ENCODE peak calls at places on chromosomes 5 and 9, in ten cellular contexts. X, V, L, C, J, B, A, I, K and Z are unnamed samples.
A peak's percentile ranks its signal among the peaks of the same experiment; 100 is the strongest.

GRCh38 chr9:114366334-114367128 is 21.3 kb downstream of the AKNA start:
- DNase-seq in X (no peak), V (no peak), L (no peak), C (no peak), J (no peak), B (peak; percentile 21), A (no peak), I (peak; percentile 93), K (peak; percentile 91), Z (no peak)

GRCh38 chr9:2655411-2655901 is 33.9 kb downstream of the VLDLR start:
- DNase-seq in X (no peak), V (no peak), L (no peak), C (no peak), J (no peak), B (peak; percentile 92), A (no peak), I (peak; percentile 62), K (peak; percentile 96), Z (no peak)

GRCh38 chr9:37300620-37301368 is 121.7 kb upstream of the GRHPR start:
- DNase-seq in X (no peak), V (no peak), L (no peak), C (no peak), J (no peak), B (peak; percentile 12), A (no peak), I (no peak), K (peak; percentile 30), Z (no peak)

GRCh38 chr5:105331558-105331957 is 1769.0 kb upstream of the NUDT12 start:
- DNase-seq in X (no peak), V (no peak), L (no peak), C (no peak), J (no peak), B (no peak), A (no peak), I (no peak), K (no peak), Z (no peak)

GRCh38 chr9:3548636-3549035 is 22.8 kb upstream of the RFX3 start:
- DNase-seq in X (no peak), V (no peak), L (no peak), C (no peak), J (no peak), B (no peak), A (no peak), I (no peak), K (no peak), Z (no peak)

GRCh38 chr9:33129251-33129885 is 37.8 kb downstream of the B4GALT1 start:
- DNase-seq in X (no peak), V (no peak), L (no peak), C (no peak), J (no peak), B (no peak), A (no peak), I (no peak), K (no peak), Z (no peak)

GRCh38 chr5:66864240-66864884 is 268.2 kb downstream of the MAST4 start:
- DNase-seq in X (no peak), V (peak; percentile 61), L (no peak), C (no peak), J (no peak), B (peak; percentile 65), A (no peak), I (no peak), K (peak; percentile 55), Z (no peak)

GRCh38 chr9:14033067-14033466 is 280.9 kb downstream of the NFIB start:
- DNase-seq in X (no peak), V (no peak), L (no peak), C (no peak), J (no peak), B (no peak), A (no peak), I (no peak), K (no peak), Z (no peak)

GRCh38 chr5:163105456-163105855 is 331.9 kb upstream of the CCNG1 start:
- DNase-seq in X (no peak), V (no peak), L (no peak), C (no peak), J (no peak), B (peak; percentile 37), A (no peak), I (peak; percentile 18), K (peak; percentile 60), Z (no peak)

GRCh38 chr5:65334077-65334476 is 147.6 kb downstream of the ADAMTS6 start:
- DNase-seq in X (no peak), V (no peak), L (no peak), C (no peak), J (peak; percentile 49), B (peak; percentile 56), A (no peak), I (no peak), K (peak; percentile 40), Z (no peak)

GRCh38 chr9:113993838-113994540 is 84.1 kb downstream of the AMBP start:
- DNase-seq in X (peak; percentile 86), V (no peak), L (peak; percentile 94), C (no peak), J (peak; percentile 93), B (peak; percentile 48), A (peak; percentile 58), I (no peak), K (peak; percentile 77), Z (peak; percentile 86)

GRCh38 chr5:4212071-4212739 is 616.6 kb downstream of the IRX1 start:
- DNase-seq in X (no peak), V (peak; percentile 61), L (peak; percentile 50), C (no peak), J (no peak), B (no peak), A (no peak), I (no peak), K (no peak), Z (no peak)

GRCh38 chr9:3459076-3459475 is 66.7 kb downstream of the RFX3 start:
- DNase-seq in X (no peak), V (no peak), L (no peak), C (no peak), J (no peak), B (no peak), A (no peak), I (no peak), K (no peak), Z (no peak)

DNA sequence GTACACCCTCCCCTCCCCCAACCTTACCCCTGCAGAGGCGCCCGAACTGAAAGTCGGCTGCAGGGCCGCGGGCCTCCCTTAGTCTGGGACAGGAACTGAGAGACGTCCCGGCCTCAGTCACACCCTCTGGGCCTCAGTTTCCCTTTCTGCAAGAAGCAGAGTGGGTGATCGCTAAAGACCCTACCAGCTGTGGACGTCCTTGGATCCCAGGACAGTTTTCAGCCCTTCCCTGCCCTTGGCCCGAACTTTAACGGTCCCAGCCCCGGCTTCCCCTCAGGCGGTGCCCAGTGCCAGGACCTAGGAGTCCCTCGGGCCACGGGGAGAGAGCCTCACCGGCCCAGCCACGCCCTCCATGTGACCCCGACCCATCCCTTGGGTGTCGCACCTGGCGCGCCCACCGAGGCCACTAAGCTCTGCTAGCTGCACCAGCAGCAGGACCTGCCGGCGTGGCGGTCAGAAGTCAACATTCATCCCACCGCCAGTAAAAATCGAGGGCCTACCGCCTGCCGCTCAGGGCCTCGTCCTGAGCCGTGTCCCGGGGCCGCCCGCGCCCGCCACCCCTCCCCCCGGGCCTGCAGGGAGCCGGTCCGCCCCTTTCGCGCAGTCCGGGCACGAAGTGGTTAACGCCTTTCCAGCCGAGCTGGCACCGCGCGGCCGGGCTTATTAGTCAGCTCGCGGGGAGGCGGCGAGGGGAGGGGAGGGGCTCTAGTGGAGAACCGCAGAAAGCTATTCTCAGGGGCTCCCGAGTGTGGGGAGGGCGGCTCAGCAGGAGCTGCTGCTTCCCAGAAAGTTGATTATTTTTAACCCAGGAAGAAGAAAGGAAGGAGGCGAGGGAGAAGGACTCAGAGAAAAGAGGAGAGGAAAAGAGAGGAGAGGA is 124.5 kb downstream of the C9orf50 start:
- DNase-seq in X (peak; percentile 95), V (peak; percentile 98), L (peak; percentile 98), C (peak; percentile 94), J (peak; percentile 98), B (peak; percentile 78), A (peak; percentile 96), I (no peak), K (peak; percentile 91), Z (peak; percentile 97)
- TF ChIP-seq CTCF in X (no peak), V (no peak), L (no peak), C (no peak), J (no peak), B (no peak), A (no peak), I (no peak), K (no peak), Z (no peak)

GRCh38 chr9:109329274-109330258 is 8.7 kb upstream of the EPB41L4B start:
- DNase-seq in X (peak; percentile 71), V (no peak), L (peak; percentile 84), C (peak; percentile 45), J (peak; percentile 94), B (peak; percentile 96), A (peak; percentile 78), I (no peak), K (peak; percentile 78), Z (peak; percentile 45)
- H3K27me3 ChIP-seq in X (no peaks in the 10 kb centered on the region), V (no peaks in the 10 kb centered on the region), L (no peaks in the 10 kb centered on the region), C (no peaks in the 10 kb centered on the region), J (no peaks in the 10 kb centered on the region), B (no peaks in the 10 kb centered on the region), A (no peaks in the 10 kb centered on the region), I (no peaks in the 10 kb centered on the region), K (peaks cover 3% of the 10 kb centered on the region), Z (no peaks in the 10 kb centered on the region)

GRCh38 chr5:156825688-156826087 is 24.4 kb upstream of the PPP1R2B start:
- DNase-seq in X (no peak), V (no peak), L (no peak), C (no peak), J (no peak), B (no peak), A (no peak), I (no peak), K (no peak), Z (no peak)

GRCh38 chr5:156826150-156826549 is 23.9 kb upstream of the PPP1R2B start:
- DNase-seq in X (no peak), V (no peak), L (no peak), C (no peak), J (no peak), B (no peak), A (no peak), I (no peak), K (no peak), Z (no peak)

GRCh38 chr5:156824241-156824640 is 25.9 kb upstream of the PPP1R2B start:
- DNase-seq in X (no peak), V (no peak), L (no peak), C (no peak), J (no peak), B (no peak), A (no peak), I (no peak), K (no peak), Z (no peak)

GRCh38 chr5:156819967-156820581 is 30.0 kb upstream of the PPP1R2B start:
- DNase-seq in X (no peak), V (peak; percentile 53), L (no peak), C (peak; percentile 42), J (no peak), B (no peak), A (no peak), I (no peak), K (no peak), Z (no peak)

GRCh38 chr5:156824800-156825199 is 25.3 kb upstream of the PPP1R2B start:
- DNase-seq in X (no peak), V (peak; percentile 59), L (no peak), C (peak; percentile 45), J (no peak), B (no peak), A (no peak), I (peak; percentile 10), K (peak; percentile 15), Z (no peak)
- TF ChIP-seq CTCF in X (peak; percentile 22), V (peak; percentile 78), L (peak; percentile 27), C (peak; percentile 80), J (no peak), B (no peak), A (peak; percentile 16), I (peak; percentile 50), K (peak; percentile 44), Z (peak; percentile 64)

GRCh38 chr9:97806721-97807120 is 46.3 kb upstream of the FOXE1 start:
- DNase-seq in X (no peak), V (no peak), L (no peak), C (no peak), J (no peak), B (no peak), A (no peak), I (no peak), K (no peak), Z (no peak)
- H3K27me3 ChIP-seq in X (peaks cover 14% of the 10 kb centered on the region), V (peaks cover 46% of the 10 kb centered on the region), L (peaks cover 5% of the 10 kb centered on the region), C (no peaks in the 10 kb centered on the region), J (no peaks in the 10 kb centered on the region), B (no peaks in the 10 kb centered on the region), A (no peaks in the 10 kb centered on the region), I (no peaks in the 10 kb centered on the region), K (peaks cover 13% of the 10 kb centered on the region), Z (peaks cover 59% of the 10 kb centered on the region)